ENCODE peak calls at places on chromosome 21, in eight cellular contexts. G, P, N, L, C, A, H and R are unnamed samples.

GRCh38 chr21:31520506-31521163 is 138.9 kb upstream of the SOD1 start:
- DNase-seq in G (no peak), P (no peak), N (no peak), L (no peak), C (no peak), A (no peak), H (no peak), R (no peak)

GRCh38 chr21:14737922-14738321 is 191.8 kb upstream of the SAMSN1 start:
- DNase-seq in G (peak), P (peak), N (peak), L (peak), C (no peak), A (peak), H (no peak), R (peak)

GRCh38 chr21:29164330-29164942 is 34.0 kb downstream of the MAP3K7CL start:
- DNase-seq in G (no peak), P (peak), N (no peak), L (peak), C (no peak), A (peak), H (no peak), R (no peak)

GRCh38 chr21:35521293-35521692 is 472.2 kb upstream of the RUNX1 start:
- DNase-seq in G (no peak), P (no peak), N (no peak), L (no peak), C (no peak), A (no peak), H (no peak), R (no peak)

GRCh38 chr21:44820851-44821250 is 3.0 kb upstream of the SUMO3 start:
- DNase-seq in G (no peak), P (no peak), N (no peak), L (no peak), C (no peak), A (peak), H (no peak), R (no peak)

GRCh38 chr21:42546433-42546832 is 32.8 kb downstream of the SLC37A1 start:
- DNase-seq in G (no peak), P (no peak), N (no peak), L (no peak), C (no peak), A (no peak), H (no peak), R (no peak)

GRCh38 chr21:45145146-45145545 is 70.8 kb downstream of the ADARB1 start:
- DNase-seq in G (no peak), P (no peak), N (no peak), L (no peak), C (no peak), A (no peak), H (no peak), R (no peak)

GRCh38 chr21:34974162-34974981 is 74.7 kb downstream of the RUNX1 start:
- DNase-seq in G (peak), P (peak), N (peak), L (no peak), C (peak), A (no peak), H (no peak), R (peak)

GRCh38 chr21:36175771-36176565 is 19.3 kb downstream of the DOP1B start:
- DNase-seq in G (no peak), P (peak), N (no peak), L (no peak), C (no peak), A (no peak), H (no peak), R (peak)

GRCh38 chr21:41147096-41147978 is 20.6 kb upstream of the BACE2 start:
- DNase-seq in G (no peak), P (peak), N (no peak), L (no peak), C (no peak), A (no peak), H (no peak), R (no peak)

GRCh38 chr21:45502600-45502999 is 39.6 kb downstream of the SLC19A1 start:
- DNase-seq in G (no peak), P (no peak), N (no peak), L (no peak), C (no peak), A (no peak), H (peak), R (no peak)